ENCODE peak calls at places on chromosomes 13 and 19, in six cellular contexts. M is LNCaP clone FGC, E is testis, V is cardiac muscle cell, O is IMR-90, S is AG04450. D is an unnamed sample.

GRCh38 chr13:66940113-66940512 is 290.0 kb downstream of the PCDH9 start:
- DNase-seq in V (peak; percentile 6), S (no peak), M (no peak), O (no peak), E (no peak), D (no peak)

GRCh38 chr19:16085115-16085514 is 8.8 kb downstream of the TPM4 start:
- DNase-seq in E (no peak), V (peak; percentile 40), M (no peak), S (no peak), O (peak; percentile 66), D (no peak)

GRCh38 chr19:1249298-1249989 is 1.1 kb downstream of the MIDN start:
- DNase-seq in M (peak; percentile 69), O (peak; percentile 96), S (peak; percentile 89), V (peak; percentile 98), E (peak; percentile 97), D (peak; percentile 97)

GRCh38 chr19:39672473-39672872 is 16.8 kb downstream of the LGALS16 start:
- DNase-seq in V (no peak), M (no peak), S (no peak), O (no peak), E (no peak), D (no peak)

GRCh38 chr13:106533101-106533939 is 2.1 kb downstream of the EFNB2 start:
- DNase-seq in E (peak; percentile 87), V (peak; percentile 90), O (peak; percentile 78), M (no peak), S (peak; percentile 59), D (peak; percentile 92)

GRCh38 chr19:17716309-17716929 is 2.9 kb upstream of the MAP1S start:
- DNase-seq in S (no peak), M (no peak), V (no peak), E (no peak), O (no peak), D (no peak)

GRCh38 chr19:42290523-42291436 is 11.2 kb upstream of the PRR19 start:
- DNase-seq in E (no peak), S (no peak), V (no peak), M (no peak), O (no peak), D (peak; percentile 50)

GRCh38 chr13:98068511-98068910 is 74.4 kb upstream of the FARP1 start:
- DNase-seq in O (no peak), M (no peak), E (no peak), S (no peak), V (no peak), D (no peak)

GRCh38 chr13:72651196-72651595 is 76.2 kb downstream of the MZT1 start:
- DNase-seq in E (peak; percentile 18), S (no peak), M (no peak), O (no peak), V (no peak), D (no peak)

GRCh38 chr13:102999498-102999897 is 66.7 kb downstream of the SLC10A2 start:
- DNase-seq in S (no peak), M (no peak), V (no peak), O (no peak), E (no peak), D (no peak)

GRCh38 chr13:112455476-112456059 is 79.4 kb downstream of the SPACA7 start:
- DNase-seq in S (no peak), V (no peak), O (no peak), E (no peak), M (no peak), D (no peak)

GRCh38 chr13:26323127-26323526 is 69.2 kb downstream of the CDK8 start:
- DNase-seq in V (no peak), E (no peak), M (no peak), S (no peak), O (no peak), D (no peak)

GRCh38 chr19:7658219-7658686 is 10.6 kb upstream of the RETN start:
- DNase-seq in O (no peak), V (no peak), M (no peak), E (no peak), S (no peak), D (no peak)

GRCh38 chr19:49895566-49896297 is 955 bp downstream of the IL4I1 start:
- DNase-seq in S (no peak), M (no peak), E (no peak), V (no peak), O (no peak), D (no peak)
- TF ChIP-seq CTCF in S (no peak), M (no peak), E (no peak), V (no peak), O (no peak), D (no peak)

DNA sequence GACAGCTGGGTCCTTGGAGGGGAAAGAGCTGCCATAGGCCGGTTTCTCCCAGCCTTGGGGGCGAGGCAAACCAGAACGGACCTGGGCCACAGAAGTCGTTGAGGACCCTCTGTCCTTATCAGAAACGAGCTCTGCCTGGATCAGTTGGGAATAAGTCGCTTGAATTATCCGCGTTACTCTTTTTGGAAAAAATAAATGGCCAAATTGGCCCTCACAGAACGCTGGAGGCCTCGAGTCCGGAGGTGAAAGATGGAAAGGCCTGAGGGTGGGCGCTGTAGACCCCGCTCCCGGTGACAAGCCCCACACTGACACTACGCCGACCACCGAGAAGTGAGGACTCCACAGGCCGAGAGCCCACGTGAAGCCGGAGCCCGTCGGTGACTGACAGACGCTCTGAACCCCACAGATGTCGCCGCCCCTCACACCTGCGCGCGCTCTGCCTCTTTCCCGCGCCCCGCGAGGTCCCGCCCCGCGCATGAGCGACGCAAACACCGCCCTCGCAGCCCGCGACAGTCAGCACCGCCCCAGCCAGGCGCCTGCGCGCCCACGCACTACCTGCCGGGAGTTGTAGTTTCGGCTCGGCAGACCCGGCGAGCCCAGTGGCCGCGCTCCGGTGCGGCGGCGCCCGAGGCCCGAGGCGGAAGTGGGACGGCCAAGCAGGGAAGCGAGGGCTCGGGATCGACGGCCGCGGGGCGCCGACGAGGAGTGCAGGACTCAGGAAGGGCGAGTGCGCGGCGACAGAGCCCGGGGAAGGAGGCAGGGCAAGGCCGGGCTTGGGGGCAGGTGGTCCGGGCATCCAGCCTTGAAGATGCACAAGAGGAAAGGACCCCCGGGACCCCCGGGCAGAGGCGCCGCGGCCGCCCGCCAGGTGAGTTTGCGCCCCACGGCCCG is at the start of the genes BRME1 and CC2D1A:
- DNase-seq in V (peak; percentile 87), O (peak; percentile 75), E (peak; percentile 96), S (peak; percentile 29), M (peak; percentile 45), D (peak; percentile 97)
- TF ChIP-seq CTCF in V (no peak), O (no peak), E (no peak), S (no peak), M (peak; percentile 13), D (no peak)

GRCh38 chr19:4367781-4368127 is 24.4 kb downstream of the MPND start:
- DNase-seq in M (no peak), E (no peak), V (no peak), S (no peak), O (no peak), D (no peak)

GRCh38 chr19:4366666-4367335 is 23.4 kb downstream of the MPND start:
- DNase-seq in S (no peak), V (no peak), E (no peak), O (no peak), M (no peak), D (no peak)

GRCh38 chr19:4367336-4367723 is 24.0 kb downstream of the MPND start:
- DNase-seq in E (no peak), V (no peak), S (no peak), O (no peak), M (no peak), D (no peak)

GRCh38 chr19:4365341-4365740 is 22.0 kb downstream of the MPND start:
- DNase-seq in V (no peak), O (no peak), M (no peak), S (no peak), E (no peak), D (peak; percentile 50)

DNA sequence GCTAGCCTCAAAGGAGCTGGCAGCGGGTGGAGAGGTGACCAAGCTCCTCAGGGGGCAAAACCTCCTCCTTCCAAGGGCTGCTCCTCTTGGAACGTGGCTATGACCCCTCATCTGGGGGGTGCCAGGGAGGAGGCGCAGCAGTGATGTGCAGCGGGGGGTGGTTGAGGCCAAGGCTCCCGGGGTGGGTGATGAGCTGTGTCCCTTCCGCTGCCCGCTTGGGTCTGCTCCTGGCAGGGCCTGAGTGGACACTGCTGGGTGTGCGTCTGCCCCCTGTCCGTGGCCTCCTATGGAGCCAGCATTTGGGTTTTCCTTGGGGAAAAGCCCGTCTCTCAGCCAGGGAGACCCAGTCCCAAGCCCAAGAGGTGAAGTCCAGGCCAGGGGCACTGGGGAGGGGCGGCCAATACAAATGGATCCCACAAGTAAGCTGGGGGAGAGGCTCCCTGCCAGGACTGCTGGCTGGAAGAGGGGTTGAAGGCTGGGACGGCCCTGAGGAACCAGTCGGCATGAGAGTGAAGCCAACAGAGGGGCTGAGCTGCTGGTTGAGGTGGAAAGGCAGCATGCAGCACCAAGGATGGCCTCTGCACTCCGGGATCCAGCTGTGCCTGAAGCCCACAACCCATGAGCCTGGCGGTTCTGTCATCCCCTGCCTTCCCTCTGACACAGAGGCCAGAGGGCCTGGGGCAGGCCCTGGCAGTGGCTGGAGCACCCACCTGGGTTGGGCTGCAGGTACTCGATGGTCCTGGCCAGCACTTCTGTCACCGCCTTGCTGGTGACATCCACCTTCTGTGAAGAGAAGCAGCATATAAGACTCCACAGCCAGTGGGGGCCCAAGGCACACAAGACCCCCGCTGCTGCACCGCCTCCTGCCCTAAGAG is 22.7 kb downstream of the MPND start:
- DNase-seq in M (no peak), V (no peak), E (no peak), O (no peak), S (no peak), D (no peak)
- TF ChIP-seq CTCF in M (no peak), V (no peak), E (no peak), O (no peak), S (no peak), D (no peak)

GRCh38 chr19:45528744-45529453 is 21.6 kb downstream of the VASP start:
- DNase-seq in M (no peak), V (peak; percentile 43), S (no peak), O (no peak), E (peak; percentile 48), D (peak; percentile 81)
- TF ChIP-seq CTCF in M (no peak), V (no peak), S (no peak), O (no peak), E (no peak), D (no peak)

GRCh38 chr13:28376604-28377003 is 118.3 kb downstream of the FLT1 start:
- DNase-seq in M (no peak), O (no peak), E (no peak), V (no peak), S (no peak), D (no peak)
- TF ChIP-seq CTCF in M (no peak), O (no peak), E (no peak), V (no peak), S (no peak), D (no peak)

D was measured in mucosa of descending colon.